ENCODE peak calls at places on chromosomes 13 and 19, in nine cellular contexts. L is OCI-LY7, B is HCT116, M is SK-N-SH, S is hepatocyte, Y is PC-3, G is GM23338, U is GM23248, Z is MM.1S. J is an unnamed sample. For H3K79me2, the result is how much of the 10 kb centered on the place peaks cover.

GRCh38 chr19:10784257-10784656 is 51.8 kb downstream of the TMED1 start:
- DNase-seq in L (no peak), B (no peak), M (no peak), S (no peak), Y (no peak), G (no peak), U (no peak), Z (no peak), J (no peak)

GRCh38 chr13:41428155-41428554 is 29.2 kb upstream of the RGCC start:
- DNase-seq in L (no peak), B (no peak), M (peak), S (no peak), Y (no peak), G (peak), U (peak), Z (no peak), J (peak)

GRCh38 chr19:35320285-35320706 is 8.7 kb upstream of the CD22 start:
- DNase-seq in L (peak), B (no peak), M (no peak), S (no peak), Y (no peak), G (no peak), U (no peak), Z (no peak), J (no peak)

GRCh38 chr13:46354143-46355087 is 32.6 kb downstream of the RUBCNL start:
- DNase-seq in L (no peak), B (peak), M (no peak), S (no peak), Y (peak), G (no peak), U (peak), Z (no peak), J (no peak)

GRCh38 chr19:43395561-43395960 is 19.1 kb upstream of the TEX101 start:
- DNase-seq in L (no peak), B (no peak), M (no peak), S (no peak), Y (peak), G (no peak), U (no peak), Z (no peak), J (no peak)

GRCh38 chr13:29266743-29267142 is 328.7 kb downstream of the SLC7A1 start:
- DNase-seq in L (no peak), B (no peak), M (no peak), S (no peak), Y (no peak), G (no peak), U (no peak), Z (no peak), J (no peak)

GRCh38 chr13:41058229-41059070 is 2.9 kb upstream of the WBP4 start:
- DNase-seq in L (no peak), B (no peak), M (no peak), S (no peak), Y (no peak), G (no peak), U (no peak), Z (no peak), J (no peak)

GRCh38 chr13:47287291-47287751 is 390.5 kb upstream of the HTR2A start:
- DNase-seq in L (no peak), B (no peak), M (no peak), S (no peak), Y (peak), G (peak), U (peak), Z (no peak), J (no peak)

GRCh38 chr13:46179576-46180368 is 2.2 kb downstream of the LCP1 start:
- DNase-seq in L (peak), B (no peak), M (no peak), S (no peak), Y (no peak), G (no peak), U (no peak), Z (no peak), J (no peak)

GRCh38 chr13:81058916-81059290 is 718.0 kb upstream of the SPRY2 start:
- DNase-seq in L (no peak), B (no peak), M (no peak), S (no peak), Y (peak), G (no peak), U (no peak), Z (no peak), J (no peak)

GRCh38 chr19:29665826-29666633 is 769 bp downstream of the PLEKHF1 start:
- DNase-seq in L (no peak), B (no peak), M (peak), S (peak), Y (peak), G (peak), U (peak), Z (peak), J (peak)

GRCh38 chr19:58559275-58560006 is 1.0 kb upstream of the UBE2M start:
- DNase-seq in L (peak), B (peak), M (peak), S (peak), Y (peak), G (peak), U (peak), Z (peak), J (peak)

GRCh38 chr13:40127476-40127875 is 472.0 kb downstream of the COG6 start:
- DNase-seq in L (peak), B (no peak), M (no peak), S (no peak), Y (no peak), G (no peak), U (no peak), Z (peak), J (no peak)

GRCh38 chr13:92572190-92572589 is 654.4 kb upstream of the GPC6 start:
- DNase-seq in L (no peak), B (no peak), M (no peak), S (no peak), Y (no peak), G (no peak), U (no peak), Z (no peak), J (peak)

GRCh38 chr19:44741841-44742352 is 6.6 kb upstream of the BCL3 start:
- DNase-seq in L (no peak), B (peak), M (peak), S (peak), Y (peak), G (no peak), U (peak), Z (no peak), J (peak)

GRCh38 chr13:98576963-98577822 is at the start of gene STK24:
- DNase-seq in L (peak), B (no peak), M (peak), S (peak), Y (peak), G (peak), U (peak), Z (peak), J (peak)

GRCh38 chr19:45477713-45478453 is 10.1 kb downstream of the FOSB start:
- DNase-seq in L (peak), B (no peak), M (no peak), S (peak), Y (peak), G (no peak), U (peak), Z (no peak), J (peak)

GRCh38 chr19:19268453-19269385 is 4.4 kb downstream of the TM6SF2 start:
- DNase-seq in L (no peak), B (no peak), M (no peak), S (no peak), Y (no peak), G (no peak), U (no peak), Z (no peak), J (no peak)

GRCh38 chr13:107276936-107277335 is 709.0 kb upstream of the ARGLU1 start:
- DNase-seq in L (no peak), B (no peak), M (no peak), S (no peak), Y (no peak), G (no peak), U (peak), Z (no peak), J (no peak)

GRCh38 chr19:49643466-49643865 is 1.5 kb downstream of the SCAF1 start:
- DNase-seq in L (no peak), B (no peak), M (no peak), S (peak), Y (no peak), G (no peak), U (peak), Z (no peak), J (no peak)

GRCh38 chr13:75518439-75519088 is 19.1 kb downstream of the COMMD6 start:
- DNase-seq in L (no peak), B (no peak), M (no peak), S (no peak), Y (no peak), G (no peak), U (no peak), Z (no peak), J (no peak)

GRCh38 chr19:1587872-1588271 is 4.8 kb downstream of the MBD3 start:
- DNase-seq in L (no peak), B (no peak), M (no peak), S (no peak), Y (no peak), G (no peak), U (no peak), Z (no peak), J (no peak)

GRCh38 chr19:29789007-29789406 is 22.8 kb upstream of the CCNE1 start:
- DNase-seq in L (no peak), B (no peak), M (no peak), S (no peak), Y (no peak), G (no peak), U (no peak), Z (no peak), J (no peak)

GRCh38 chr13:53822136-53822535 is 793.5 kb downstream of the OLFM4 start:
- DNase-seq in L (no peak), B (no peak), M (no peak), S (no peak), Y (no peak), G (no peak), U (no peak), Z (no peak), J (no peak)

GRCh38 chr19:50377051-50377441 is 789 bp downstream of the NR1H2 start:
- DNase-seq in L (peak), B (peak), M (peak), S (no peak), Y (peak), G (peak), U (peak), Z (no peak), J (no peak)

GRCh38 chr13:34591163-34591562 is 350.9 kb upstream of the NBEA start:
- DNase-seq in L (no peak), B (no peak), M (no peak), S (no peak), Y (no peak), G (no peak), U (peak), Z (no peak), J (no peak)

GRCh38 chr19:6516018-6516658 is 14.0 kb upstream of the TUBB4A start:
- DNase-seq in L (peak), B (peak), M (peak), S (peak), Y (peak), G (peak), U (peak), Z (peak), J (peak)

GRCh38 chr19:17860993-17861360 is 1.3 kb downstream of the RPL18A start:
- DNase-seq in L (no peak), B (no peak), M (no peak), S (no peak), Y (no peak), G (no peak), U (peak), Z (no peak), J (no peak)

GRCh38 chr13:40666905-40667621 is 622 bp upstream of the FOXO1 start:
- DNase-seq in L (peak), B (no peak), M (peak), S (peak), Y (peak), G (peak), U (peak), Z (peak), J (peak)

DNA sequence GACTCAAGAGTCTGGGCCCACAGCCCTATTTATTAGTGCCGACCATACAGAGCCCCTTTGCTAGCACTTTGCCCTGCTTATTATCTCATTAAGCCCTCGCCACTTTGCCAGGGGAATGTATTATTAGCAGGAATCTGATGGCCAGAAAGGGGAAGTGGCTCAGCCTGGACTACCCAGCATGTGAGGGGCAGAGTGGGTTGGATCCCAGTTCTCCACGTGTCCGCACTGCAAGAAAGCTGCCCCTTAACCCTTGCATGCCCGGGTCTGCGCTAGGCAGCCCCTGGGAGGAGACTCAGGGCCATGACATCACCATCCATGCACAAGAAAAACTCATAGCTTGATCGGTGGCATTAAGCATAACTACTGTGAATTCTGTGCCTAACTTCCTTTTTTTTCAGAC is 8.9 kb downstream of the CACNG8 start:
- DNase-seq in L (no peak), B (no peak), M (no peak), S (no peak), Y (no peak), G (peak), U (no peak), Z (no peak), J (no peak)
- H3K4me2 ChIP-seq in L (no peak), B (no peak), M (no peak), S (no peak), Y (no peak), G (no peak), U (no peak), Z (no peak), J (no peak)

GRCh38 chr19:55340144-55340783 is 588 bp downstream of the KMT5C start:
- DNase-seq in L (no peak), B (no peak), M (peak), S (peak), Y (no peak), G (no peak), U (no peak), Z (peak), J (no peak)
- TF ChIP-seq EZH2phosphoT487 in L (no peak), B (no peak), M (no peak), S (no peak), Y (no peak), G (no peak), U (no peak), Z (no peak), J (no peak)

DNA sequence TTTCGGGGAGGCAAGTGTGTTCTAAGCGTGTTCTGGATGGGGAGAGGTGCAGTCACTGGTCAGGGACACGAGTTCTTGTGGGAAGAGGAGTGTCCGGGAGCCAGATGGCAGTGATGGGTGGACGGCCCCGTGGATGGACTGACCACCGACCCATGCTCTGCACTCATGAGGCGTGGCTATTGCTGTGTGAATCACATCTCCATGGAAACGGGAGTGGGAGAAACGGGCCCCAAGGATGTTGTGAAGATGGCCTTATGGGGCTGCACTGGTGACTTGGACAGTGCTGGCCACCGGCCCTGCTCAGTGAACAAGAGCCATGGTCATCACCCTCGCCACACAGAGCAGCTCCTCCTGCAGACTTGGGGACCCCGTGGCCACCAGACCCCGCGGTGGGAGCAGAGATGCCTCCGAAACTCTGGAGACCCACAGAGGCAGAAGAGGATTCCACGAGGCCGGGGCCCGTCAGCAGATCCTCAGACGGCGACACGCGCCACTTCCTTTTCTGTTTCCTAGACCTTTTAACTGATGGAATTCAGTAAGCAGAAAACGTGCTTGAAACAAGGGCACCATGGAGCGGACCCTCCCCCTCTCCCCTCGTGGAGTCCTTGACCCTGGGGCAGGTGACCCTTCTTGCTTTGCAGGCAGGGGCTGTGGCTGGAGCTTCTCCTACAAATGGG is 47.5 kb downstream of the GAS6 start:
- DNase-seq in L (no peak), B (no peak), M (no peak), S (no peak), Y (peak), G (no peak), U (peak), Z (no peak), J (no peak)
- H3K79me2 ChIP-seq in L (under half), B (half or more), M (under half), S (under half), Y (under half), G (under half), U (under half), Z (under half), J (under half)

DNA sequence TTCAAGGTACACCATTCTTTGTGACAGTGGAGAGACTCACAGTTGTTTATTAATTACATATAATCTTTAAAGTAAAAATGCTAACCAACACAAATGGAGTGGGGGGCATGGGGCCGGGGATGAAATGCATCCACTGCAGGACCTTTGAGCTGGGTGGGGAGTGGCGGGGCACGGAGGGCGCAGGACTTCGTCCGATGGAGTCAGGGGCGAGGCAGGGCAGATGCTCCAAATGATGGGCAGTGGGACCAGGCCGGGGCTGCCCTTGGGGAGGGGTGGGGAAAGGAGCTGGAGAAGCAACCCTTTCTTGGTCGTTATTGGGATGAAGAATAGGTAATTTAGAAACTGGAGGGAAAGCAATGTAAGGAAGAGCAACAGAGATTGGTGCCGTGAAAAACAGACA is 220.0 kb downstream of the TEX29 start:
- DNase-seq in L (no peak), B (no peak), M (no peak), S (no peak), Y (no peak), G (no peak), U (no peak), Z (no peak), J (no peak)
- H3K4me2 ChIP-seq in L (no peak), B (no peak), M (no peak), S (no peak), Y (no peak), G (no peak), U (no peak), Z (no peak), J (no peak)

DNA sequence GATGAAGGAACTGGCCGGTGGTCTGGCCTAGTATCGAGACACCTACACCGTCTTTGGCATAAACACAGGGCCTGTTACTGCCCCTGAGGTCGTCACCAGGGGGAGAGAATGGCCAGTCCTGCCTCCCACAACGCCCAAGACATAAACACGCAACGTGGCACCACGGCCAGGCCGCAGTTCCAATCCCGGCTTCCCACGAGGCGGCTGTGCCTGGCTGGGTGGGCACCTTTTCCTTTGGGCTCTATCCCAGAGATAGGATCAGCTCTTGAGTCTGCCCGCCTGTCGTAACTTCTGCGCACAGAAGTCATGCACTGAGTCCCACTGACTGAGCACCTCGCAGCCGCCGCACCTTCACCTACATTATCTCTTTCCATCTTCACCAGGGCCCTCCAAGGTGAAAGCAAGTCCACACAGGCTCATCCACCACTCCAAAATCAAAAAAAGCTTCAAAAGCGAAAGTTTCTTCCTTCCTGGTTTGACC is 1.1 kb downstream of the MIER2 start:
- DNase-seq in L (peak), B (no peak), M (peak), S (no peak), Y (no peak), G (peak), U (peak), Z (no peak), J (no peak)
- TF ChIP-seq EZH2phosphoT487 in L (no peak), B (no peak), M (no peak), S (no peak), Y (no peak), G (no peak), U (no peak), Z (no peak), J (no peak)

DNA sequence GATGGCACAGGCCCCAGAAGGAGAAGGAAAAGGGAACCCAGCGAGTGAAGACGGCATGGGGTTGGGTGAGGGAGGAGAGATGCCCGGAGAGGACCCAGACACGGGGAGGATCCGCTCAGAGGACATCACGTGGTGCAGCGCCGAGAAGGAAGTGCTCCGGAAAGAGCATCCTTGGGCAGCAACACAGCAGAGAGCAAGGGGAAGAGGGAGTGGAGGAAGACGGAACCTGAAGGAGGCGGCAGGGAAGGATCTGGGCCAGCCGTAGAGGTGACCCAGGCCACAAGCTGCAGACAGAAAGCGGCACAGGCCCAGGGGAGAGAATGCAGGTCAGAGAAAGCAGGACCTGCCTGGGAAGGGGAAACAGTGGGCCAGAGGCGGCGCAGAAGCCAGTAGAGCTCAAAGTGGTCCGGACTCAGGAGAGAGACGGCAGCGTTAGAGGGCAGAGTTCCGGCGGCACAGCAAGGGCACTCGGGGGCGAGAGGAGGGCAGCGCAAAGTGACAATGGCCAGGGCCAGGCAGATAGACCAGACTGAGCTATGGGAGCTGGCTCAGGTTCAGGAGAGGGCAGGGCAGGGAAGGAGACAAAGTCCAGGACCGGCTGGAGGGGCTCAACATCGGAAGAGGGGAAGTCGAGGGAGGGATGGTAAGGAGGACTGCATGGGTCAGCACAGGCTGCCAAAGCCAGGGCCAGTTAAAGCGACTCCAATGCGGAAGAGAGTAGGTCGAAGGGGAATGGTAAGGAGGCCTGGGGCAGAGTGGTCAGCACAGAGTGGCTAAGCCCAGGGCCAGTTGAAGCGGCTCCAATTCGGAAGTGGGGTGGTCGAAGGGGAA is 990 bp downstream of the PPP1R12C start:
- DNase-seq in L (peak), B (no peak), M (peak), S (peak), Y (peak), G (peak), U (peak), Z (peak), J (peak)
- H3K79me2 ChIP-seq in L (half or more), B (half or more), M (half or more), S (half or more), Y (under half), G (under half), U (half or more), Z (half or more), J (half or more)